ENCODE peak calls at places on chromosome 11, in six cellular contexts. M is CD8-positive, alpha-beta memory T cell; H is fibroblast of lung; N is uterus; X is left ventricle myocardium inferior; Z is thoracic aorta. T is an unnamed sample.
A peak's percentile ranks its signal among the peaks of the same experiment; 100 is the strongest.

GRCh38 chr11:27331984-27332383 is 31.0 kb downstream of the CCDC34 start:
- DNase-seq in M (no peak), X (no peak), H (no peak), Z (no peak), N (no peak), T (no peak)

GRCh38 chr11:120337133-120337895 is 1.1 kb downstream of the ARHGEF12 start:
- DNase-seq in N (peak; percentile 52), Z (peak; percentile 12), H (peak; percentile 30), M (no peak), X (peak; percentile 45), T (no peak)

GRCh38 chr11:109853156-109853776 is 239.9 kb upstream of the ZC3H12C start:
- DNase-seq in Z (no peak), N (no peak), H (peak; percentile 91), X (no peak), M (no peak), T (no peak)

GRCh38 chr11:44609028-44609782 is 43.7 kb downstream of the CD82 start:
- DNase-seq in H (no peak), N (no peak), Z (no peak), M (peak; percentile 20), X (no peak), T (no peak)

GRCh38 chr11:10893713-10894112 is 35.9 kb upstream of the ZBED5 start:
- DNase-seq in M (no peak), N (no peak), X (no peak), H (peak; percentile 96), Z (no peak), T (no peak)

GRCh38 chr11:71474141-71474770 is 21.3 kb downstream of the NADSYN1 start:
- DNase-seq in X (no peak), N (no peak), H (no peak), M (no peak), Z (no peak), T (no peak)

GRCh38 chr11:7593476-7593875 is 79.7 kb downstream of the PPFIBP2 start:
- DNase-seq in X (no peak), Z (no peak), N (no peak), M (no peak), H (no peak), T (no peak)

GRCh38 chr11:27563201-27563600 is 56.6 kb upstream of the LIN7C start:
- DNase-seq in N (no peak), H (peak; percentile 1), M (no peak), Z (no peak), X (no peak), T (no peak)

GRCh38 chr11:128886401-128887119 is 4.6 kb upstream of the KCNJ5 start:
- DNase-seq in H (no peak), X (no peak), Z (no peak), M (no peak), N (no peak), T (no peak)

GRCh38 chr11:92457250-92457649 is 232.6 kb downstream of the FAT3 start:
- DNase-seq in N (no peak), M (no peak), Z (no peak), H (peak; percentile 65), X (no peak), T (no peak)

GRCh38 chr11:29119116-29119515 is 897.7 kb downstream of the KCNA4 start:
- DNase-seq in N (no peak), X (no peak), M (no peak), Z (no peak), H (peak; percentile 32), T (no peak)
- H3K27ac ChIP-seq in N (no peak overlapping the region), X (no peak overlapping the region), M (no peak overlapping the region), Z (no peak overlapping the region), H (peak overlapping the region; percentile 81), T (peak overlapping the region; percentile 60)

DNA sequence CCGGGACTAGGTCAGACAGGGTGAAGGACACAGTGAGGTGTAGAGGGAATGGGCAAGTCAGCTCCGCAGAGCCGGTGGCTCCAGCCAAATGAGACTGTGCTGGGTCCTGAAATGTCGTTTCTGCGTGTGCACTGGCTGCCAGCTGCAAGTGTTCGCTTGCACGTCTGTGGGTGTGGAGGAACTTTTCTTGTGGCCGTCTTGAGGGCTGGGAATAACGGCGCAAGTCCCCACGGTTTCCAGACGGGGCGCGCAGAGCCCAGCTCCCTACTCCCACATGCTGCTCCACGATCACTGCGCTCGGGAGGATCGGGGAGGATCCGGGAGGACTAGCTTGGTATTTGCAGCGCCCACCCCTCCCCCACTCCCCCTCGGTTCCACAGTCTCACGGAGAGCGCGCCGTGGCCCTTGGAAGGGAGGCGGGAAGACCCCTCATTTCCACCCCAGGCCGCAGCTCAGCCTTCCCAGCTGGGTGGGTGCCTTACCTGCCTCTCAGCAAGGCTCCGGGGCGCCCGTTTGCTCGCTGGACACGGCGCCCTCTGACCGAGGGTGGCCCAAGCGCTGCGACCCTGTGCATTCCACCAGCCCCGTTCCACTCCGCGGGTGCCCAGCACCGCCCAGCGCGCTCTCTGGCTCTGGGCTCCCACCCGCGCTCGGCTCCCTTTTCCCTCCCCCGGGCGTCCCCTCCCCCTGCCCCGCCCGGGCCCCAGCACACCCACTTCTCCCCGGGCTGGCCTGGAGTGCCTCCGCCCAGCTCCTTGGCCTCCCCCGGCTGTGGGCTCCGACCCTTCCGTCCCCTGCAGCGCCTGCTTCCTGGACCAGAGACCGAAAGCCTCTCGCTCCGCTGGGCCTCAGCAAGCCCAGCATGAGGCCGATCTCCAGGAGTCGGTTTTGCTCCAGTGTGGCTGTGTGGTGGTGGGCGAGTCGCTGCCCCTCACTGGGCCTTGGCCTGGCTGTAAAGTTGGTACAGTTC is at the start of gene KCNE3:
- DNase-seq in M (no peak), H (peak; percentile 25), N (peak; percentile 68), Z (no peak), X (peak; percentile 69), T (no peak)
- H3K27ac ChIP-seq in M (no peak within 1 kb of the TSS), H (no peak within 1 kb of the TSS), N (peak within 1 kb of the TSS; percentile 74), Z (no peak within 1 kb of the TSS), X (peak within 1 kb of the TSS; percentile 60), T (no peak within 1 kb of the TSS)

DNA sequence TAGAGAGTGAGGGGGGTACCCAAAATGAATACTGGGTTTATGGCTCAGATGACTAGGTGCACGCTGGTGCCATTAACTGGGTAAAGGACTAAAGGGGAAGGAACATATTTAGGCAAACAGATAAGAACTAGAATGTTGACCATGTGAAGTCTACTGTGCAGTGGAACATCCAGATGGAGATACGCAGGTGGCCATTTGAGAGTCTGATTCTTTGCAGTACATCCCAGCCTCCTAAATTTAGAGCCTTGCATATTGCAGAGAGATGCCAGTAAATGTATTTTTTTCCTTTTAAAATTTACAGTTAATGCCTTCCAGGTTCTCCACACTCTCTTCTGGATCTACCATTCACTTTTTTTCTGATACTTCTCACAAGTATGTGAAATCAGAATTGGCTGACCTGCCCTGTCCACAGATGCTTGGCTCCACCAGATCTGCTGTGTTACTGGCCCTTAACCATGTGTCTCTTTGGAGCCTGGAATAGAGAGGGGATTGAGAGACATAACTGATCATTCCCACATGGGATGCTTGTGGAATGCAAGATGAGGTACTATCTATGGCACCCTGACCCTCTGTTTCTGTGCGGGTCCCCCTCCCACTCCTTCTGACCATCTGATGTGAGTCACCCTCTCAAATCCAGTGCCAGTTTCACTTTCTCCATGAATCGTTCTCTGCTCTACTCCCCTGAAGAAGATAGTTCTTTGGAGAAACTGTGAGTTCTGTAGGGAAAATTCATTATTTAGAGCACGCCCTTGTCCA is 77.0 kb upstream of the NCAM1 start:
- DNase-seq in Z (no peak), X (no peak), M (no peak), H (no peak), N (peak; percentile 22), T (no peak)
- H3K27ac ChIP-seq in Z (no peak overlapping the region), X (no peak overlapping the region), M (no peak overlapping the region), H (no peak overlapping the region), N (peak overlapping the region; percentile 62), T (no peak overlapping the region)

DNA sequence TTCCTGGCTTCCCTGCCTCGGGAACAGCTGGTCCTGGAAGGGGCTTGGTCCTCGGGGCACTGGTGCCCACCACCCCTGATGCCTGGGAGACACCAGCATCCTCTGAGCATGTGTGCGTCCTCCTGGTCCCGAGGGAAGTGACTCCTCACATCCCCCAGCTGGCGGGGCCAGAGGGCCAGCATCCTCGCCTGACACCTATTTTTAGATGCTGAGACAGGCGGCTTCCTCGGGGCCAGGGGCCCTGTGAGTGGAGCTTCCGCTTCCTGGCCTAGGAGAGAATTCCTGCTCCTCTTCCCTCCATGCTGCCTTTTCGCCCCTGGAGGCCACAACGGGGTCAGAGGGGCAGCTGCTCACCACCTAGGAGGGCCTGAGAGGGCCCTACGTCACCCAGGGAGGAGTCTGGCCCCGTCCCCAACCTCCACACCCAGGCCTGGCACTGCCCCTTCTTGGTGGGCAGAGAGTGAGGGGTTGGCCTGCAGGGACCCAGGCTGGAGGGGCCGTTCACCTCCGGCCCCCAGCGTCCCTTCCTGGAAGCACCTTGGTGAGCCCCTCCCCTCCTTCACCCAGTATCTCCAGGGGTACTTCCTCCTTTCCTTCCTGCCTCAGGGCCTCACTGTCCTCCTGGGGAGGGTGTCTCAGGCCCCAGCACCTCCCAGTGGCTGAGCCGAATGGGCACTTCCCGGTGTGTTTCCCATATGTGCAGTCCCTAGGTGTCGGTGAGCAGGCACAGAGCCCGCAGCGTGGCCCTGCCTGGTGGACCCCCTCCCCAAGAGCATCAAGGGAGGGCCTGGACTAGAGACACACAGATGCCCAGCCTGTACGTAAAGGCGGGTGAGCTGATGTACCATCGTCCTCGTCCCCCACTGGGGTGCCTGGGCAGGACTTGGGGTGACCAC is 6.1 kb downstream of the CD81 start:
- DNase-seq in X (peak; percentile 80), M (no peak), Z (no peak), H (peak; percentile 49), N (peak; percentile 69), T (no peak)
- H3K27ac ChIP-seq in X (peak overlapping the region; percentile 99), M (no peak overlapping the region), Z (peak overlapping the region; percentile 87), H (peak overlapping the region; percentile 87), N (peak overlapping the region; percentile 91), T (peak overlapping the region; percentile 77)

DNA sequence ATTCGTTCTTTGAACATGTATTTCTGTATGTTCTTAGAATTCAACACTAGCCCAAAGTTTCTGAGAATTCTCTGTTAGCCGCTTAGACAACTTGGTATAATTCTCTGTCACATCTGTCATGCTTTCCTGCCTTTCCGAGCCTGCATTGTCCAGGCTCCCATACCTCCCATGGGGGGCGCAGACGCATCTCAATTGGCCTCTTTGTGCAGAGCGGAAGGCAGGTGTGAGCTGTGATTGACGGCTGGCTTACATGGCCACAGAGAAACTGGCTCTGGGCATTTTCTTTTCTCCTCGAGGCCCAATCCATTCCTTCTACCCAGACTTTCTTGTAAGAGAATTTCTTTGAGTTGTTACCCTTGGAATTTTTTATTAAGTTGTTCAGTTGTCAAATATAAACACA is 132.7 kb upstream of the SESN3 start:
- DNase-seq in Z (no peak), H (no peak), X (no peak), N (no peak), M (no peak), T (no peak)
- H3K27ac ChIP-seq in Z (no peak overlapping the region), H (no peak overlapping the region), X (no peak overlapping the region), N (no peak overlapping the region), M (no peak overlapping the region), T (no peak overlapping the region)

DNA sequence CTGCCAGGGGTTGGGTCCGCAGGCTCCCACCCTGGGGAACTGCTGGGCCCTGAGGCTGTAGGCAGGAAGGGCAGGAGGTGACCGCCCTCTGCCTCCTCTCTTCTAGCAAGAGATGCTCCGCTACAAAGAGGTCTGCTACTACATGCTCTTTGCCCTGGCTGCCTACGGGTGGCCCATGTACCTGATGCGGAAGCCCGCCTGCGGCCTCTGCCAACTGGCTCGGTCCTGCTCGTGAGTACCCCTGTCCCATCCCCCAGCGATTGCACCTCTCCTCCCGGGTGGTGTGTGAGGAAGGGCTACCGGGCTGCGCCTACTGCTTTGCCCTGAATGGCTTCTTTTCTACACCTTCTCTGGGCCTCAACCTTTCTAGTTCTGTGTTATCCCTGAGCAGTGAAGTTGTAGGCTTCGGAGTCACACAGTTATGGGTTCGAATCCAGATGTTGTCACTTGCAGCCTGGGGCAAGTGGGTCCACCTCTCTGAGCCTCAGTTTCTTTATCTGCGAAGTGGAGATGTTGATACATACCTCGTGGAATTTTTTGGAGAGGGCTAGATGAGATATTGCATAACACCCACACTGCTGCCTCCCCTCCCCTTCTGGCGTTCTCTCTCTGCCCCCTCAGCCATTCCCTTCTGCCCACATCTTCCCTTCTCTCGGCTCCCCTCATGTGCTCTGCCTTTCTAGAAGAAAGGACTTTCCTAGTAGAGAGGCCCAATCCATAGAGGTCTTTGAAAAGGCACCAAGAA is 21.1 kb upstream of the MYRF start:
- DNase-seq in X (no peak), Z (no peak), H (no peak), M (no peak), N (no peak), T (no peak)
- H3K27ac ChIP-seq in X (no peak overlapping the region), Z (no peak overlapping the region), H (no peak overlapping the region), M (no peak overlapping the region), N (peak overlapping the region; percentile 66), T (no peak overlapping the region)